ENCODE peak calls at places on chromosomes 4 and X, in ten cellular contexts. E is SK-N-SH, D is H9, H is H1, Z is GM23248, Q is IMR-90, T is HepG2, K is fibroblast of lung, V is PC-3, X is MM.1S. B is an unnamed sample. For H3K4me1, the result is how much of the 10 kb centered on the place peaks cover.

GRCh38 chr4:176781739-176782100 is 11.0 kb downstream of the VEGFC start:
- DNase-seq in E (no peak), D (no peak), H (no peak), Z (peak), Q (no peak), T (no peak), K (no peak), V (no peak), X (no peak), B (no peak)

GRCh38 chr4:12734586-12734985 is 749.6 kb downstream of the RAB28 start:
- DNase-seq in E (no peak), D (no peak), H (no peak), Z (no peak), Q (no peak), T (no peak), K (no peak), V (no peak), X (peak), B (no peak)

GRCh38 chr4:87679449-87680169 is 29.5 kb downstream of the DMP1 start:
- DNase-seq in E (peak), D (peak), H (peak), Z (peak), Q (peak), T (peak), K (peak), V (peak), X (peak), B (peak)

GRCh38 chr4:1592179-1593037 is 91.7 kb downstream of the FAM53A start:
- DNase-seq in E (no peak), D (no peak), H (no peak), Z (no peak), Q (no peak), T (no peak), K (no peak), V (no peak), X (no peak), B (no peak)

GRCh38 chr4:20995591-20995990 is 295.3 kb downstream of the PACRGL start:
- DNase-seq in E (no peak), D (no peak), H (no peak), Z (no peak), Q (no peak), T (no peak), K (no peak), V (no peak), X (no peak), B (no peak)

GRCh38 chr4:147674496-147674895 is 9.5 kb downstream of the PRMT9 start:
- DNase-seq in E (no peak), D (no peak), H (no peak), Z (no peak), Q (peak), T (no peak), K (no peak), V (peak), X (no peak), B (no peak)

GRCh38 chr4:32000846-32001488 is 1280.8 kb downstream of the PCDH7 start:
- DNase-seq in E (no peak), D (no peak), H (no peak), Z (no peak), Q (no peak), T (no peak), K (no peak), V (no peak), X (no peak), B (no peak)

GRCh38 chr4:26061248-26061986 is 147.4 kb downstream of the SMIM20 start:
- DNase-seq in E (peak), D (peak), H (peak), Z (peak), Q (peak), T (peak), K (peak), V (peak), X (no peak), B (peak)

GRCh38 chr4:73010789-73011628 is 58.5 kb downstream of the COX18 start:
- DNase-seq in E (no peak), D (no peak), H (no peak), Z (no peak), Q (no peak), T (no peak), K (no peak), V (no peak), X (no peak), B (no peak)

GRCh38 chrX:95152810-95153209 is 1478.8 kb downstream of the FAM133A start:
- DNase-seq in E (no peak), D (no peak), H (no peak), Z (no peak), Q (no peak), T (no peak), K (no peak), V (no peak), X (no peak), B (no peak)

GRCh38 chr4:107148922-107149321 is 112.8 kb upstream of the DKK2 start:
- DNase-seq in E (no peak), D (no peak), H (no peak), Z (no peak), Q (no peak), T (no peak), K (peak), V (no peak), X (no peak), B (no peak)

GRCh38 chr4:8771666-8772065 is 100.0 kb downstream of the HMX1 start:
- DNase-seq in E (no peak), D (no peak), H (no peak), Z (no peak), Q (no peak), T (no peak), K (no peak), V (no peak), X (peak), B (no peak)

GRCh38 chr4:2535386-2536192 is 858 bp upstream of the FAM193A start:
- DNase-seq in E (peak), D (peak), H (no peak), Z (peak), Q (peak), T (peak), K (peak), V (no peak), X (peak), B (peak)

GRCh38 chr4:150308824-150309472 is 230.7 kb downstream of the DCLK2 start:
- DNase-seq in E (no peak), D (no peak), H (no peak), Z (peak), Q (peak), T (no peak), K (peak), V (peak), X (no peak), B (no peak)

GRCh38 chr4:4225915-4226605 is 669 bp downstream of the OTOP1 start:
- DNase-seq in E (peak), D (peak), H (no peak), Z (peak), Q (peak), T (no peak), K (peak), V (no peak), X (no peak), B (peak)

GRCh38 chr4:76989391-76990061 is 40.0 kb downstream of the SEPTIN11 start:
- DNase-seq in E (no peak), D (no peak), H (no peak), Z (no peak), Q (no peak), T (no peak), K (no peak), V (no peak), X (no peak), B (no peak)

GRCh38 chr4:144611850-144612249 is 34.1 kb upstream of the HHIP start:
- DNase-seq in E (peak), D (peak), H (peak), Z (peak), Q (peak), T (peak), K (no peak), V (peak), X (peak), B (peak)

GRCh38 chr4:82380344-82380743 is 6.6 kb upstream of the HNRNPD start:
- DNase-seq in E (no peak), D (no peak), H (no peak), Z (peak), Q (no peak), T (no peak), K (no peak), V (peak), X (no peak), B (no peak)

GRCh38 chr4:117700111-117700892 is 334.0 kb upstream of the NDST3 start:
- DNase-seq in E (no peak), D (no peak), H (no peak), Z (no peak), Q (peak), T (peak), K (no peak), V (peak), X (peak), B (peak)

GRCh38 chr4:84939111-84939510 is 27.4 kb downstream of the WDFY3 start:
- DNase-seq in E (no peak), D (no peak), H (no peak), Z (no peak), Q (no peak), T (no peak), K (no peak), V (no peak), X (no peak), B (no peak)

GRCh38 chr4:41507292-41507933 is 30.5 kb upstream of the LIMCH1 start:
- DNase-seq in E (no peak), D (no peak), H (no peak), Z (peak), Q (no peak), T (no peak), K (peak), V (peak), X (no peak), B (no peak)
- H3K9ac ChIP-seq in E (no peak), D (no peak), H (no peak), Z (no peak), Q (no peak), T (no peak), K (no peak), V (no peak), X (no peak), B (no peak)

DNA sequence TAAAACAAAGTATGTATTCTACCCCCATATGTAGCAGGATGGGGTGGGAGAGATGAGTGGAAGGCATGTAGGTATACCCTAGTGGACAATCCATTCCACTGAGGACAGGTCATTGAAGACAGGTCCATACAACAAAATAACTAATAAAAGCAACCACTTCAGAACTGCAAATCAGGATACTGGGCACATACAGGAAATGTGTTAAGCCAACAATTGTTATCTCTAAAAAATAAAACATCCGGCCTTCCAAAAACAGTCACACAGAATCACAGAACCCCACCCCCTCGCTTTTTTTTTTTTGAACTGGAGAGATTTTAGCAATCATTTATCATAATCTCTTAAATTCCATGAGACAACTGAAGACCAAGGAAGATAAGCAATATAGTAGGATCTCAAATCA is 112.9 kb downstream of the FRYL start:
- DNase-seq in E (no peak), D (no peak), H (no peak), Z (no peak), Q (no peak), T (no peak), K (no peak), V (no peak), X (no peak), B (no peak)
- H3K4me1 ChIP-seq in E (under half), D (under half), H (under half), Z (under half), Q (under half), T (under half), K (under half), V (under half), X (under half), B (under half)

GRCh38 chrX:71440401-71440800 is 74.2 kb downstream of the TAF1 start:
- DNase-seq in E (no peak), D (no peak), H (no peak), Z (no peak), Q (no peak), T (no peak), K (no peak), V (no peak), X (no peak), B (no peak)
- H3K27ac ChIP-seq in E (no peak), D (no peak), H (no peak), Z (no peak), Q (no peak), T (no peak), K (no peak), V (no peak), X (no peak), B (no peak)

GRCh38 chrX:47160781-47161180 is 15.8 kb downstream of the RBM10 start:
- DNase-seq in E (no peak), D (no peak), H (no peak), Z (peak), Q (no peak), T (no peak), K (no peak), V (no peak), X (no peak), B (no peak)
- H3K9ac ChIP-seq in E (no peak), D (no peak), H (no peak), Z (no peak), Q (no peak), T (peak), K (no peak), V (no peak), X (no peak), B (no peak)

GRCh38 chrX:24999501-24999900 is 16.3 kb downstream of the ARX start:
- DNase-seq in E (no peak), D (no peak), H (no peak), Z (no peak), Q (no peak), T (no peak), K (no peak), V (no peak), X (no peak), B (no peak)
- H3K4me1 ChIP-seq in E (under half), D (under half), H (under half), Z (under half), Q (under half), T (under half), K (under half), V (under half), X (under half), B (under half)

GRCh38 chr4:70637239-70637920 is 8.8 kb downstream of the ENAM start:
- DNase-seq in E (no peak), D (no peak), H (no peak), Z (peak), Q (peak), T (no peak), K (no peak), V (no peak), X (no peak), B (no peak)
- H3K27ac ChIP-seq in E (no peak), D (no peak), H (no peak), Z (no peak), Q (no peak), T (no peak), K (no peak), V (no peak), X (no peak), B (no peak)

GRCh38 chr4:79906306-79906705 is 166.7 kb downstream of the ANTXR2 start:
- DNase-seq in E (no peak), D (no peak), H (no peak), Z (no peak), Q (no peak), T (no peak), K (no peak), V (no peak), X (no peak), B (no peak)
- H3K9ac ChIP-seq in E (no peak), D (no peak), H (no peak), Z (no peak), Q (no peak), T (no peak), K (no peak), V (no peak), X (no peak), B (no peak)

GRCh38 chr4:153486281-153487151 is 20.4 kb downstream of the TMEM131L start:
- DNase-seq in E (no peak), D (peak), H (no peak), Z (peak), Q (peak), T (peak), K (peak), V (peak), X (no peak), B (peak)
- H3K4me1 ChIP-seq in E (under half), D (under half), H (under half), Z (under half), Q (under half), T (under half), K (under half), V (half or more), X (under half), B (under half)